ENCODE peak calls at places on chromosome 5, in seven cellular contexts. U is NAMALWA, X is LHCN-M2, M is cardiac muscle cell, B is PC-9, E is lower lobe of right lung, F is mesothelial cell of epicardium. V is an unnamed sample.

GRCh38 chr5:127031147-127031862 is 947 bp upstream of the MARCHF3 start:
- DNase-seq in B (no peak), M (peak), E (peak), U (no peak), X (no peak), F (peak), V (peak)

GRCh38 chr5:43099615-43100014 is 21.1 kb upstream of the ZNF131 start:
- DNase-seq in M (no peak), E (no peak), U (no peak), B (no peak), X (no peak), F (no peak), V (peak)

GRCh38 chr5:137492321-137492720 is 6.8 kb downstream of the SPOCK1 start:
- DNase-seq in U (no peak), E (no peak), X (peak), M (no peak), F (no peak), B (no peak), V (no peak)

GRCh38 chr5:176541338-176542134 is 4.3 kb upstream of the RNF44 start:
- DNase-seq in B (no peak), M (peak), X (no peak), E (peak), U (peak), F (no peak), V (peak)

GRCh38 chr5:151107738-151108520 is 27.1 kb upstream of the TNIP1 start:
- DNase-seq in M (no peak), F (no peak), U (no peak), B (peak), X (no peak), E (peak), V (no peak)

GRCh38 chr5:60102961-60103683 is 209.6 kb upstream of the PDE4D start:
- DNase-seq in E (no peak), M (no peak), U (no peak), X (peak), B (no peak), F (no peak), V (no peak)

GRCh38 chr5:138943615-138944173 is 68.6 kb upstream of the LRRTM2 start:
- DNase-seq in M (no peak), B (no peak), E (no peak), X (no peak), U (no peak), F (no peak), V (peak)

GRCh38 chr5:174825587-174825986 is 101.2 kb downstream of the MSX2 start:
- DNase-seq in F (no peak), E (no peak), U (no peak), X (peak), M (no peak), B (no peak), V (no peak)

GRCh38 chr5:57338849-57339340 is 143.7 kb downstream of the ACTBL2 start:
- DNase-seq in E (no peak), U (no peak), B (peak), F (no peak), X (no peak), M (no peak), V (no peak)

GRCh38 chr5:83563631-83564030 is 92.1 kb downstream of the VCAN start:
- DNase-seq in E (no peak), U (no peak), F (no peak), B (peak), X (no peak), M (no peak), V (no peak)

GRCh38 chr5:158380661-158381060 is 521.7 kb upstream of the CLINT1 start:
- DNase-seq in U (no peak), B (no peak), E (no peak), X (no peak), M (no peak), F (no peak), V (peak)

GRCh38 chr5:10503997-10504761 is 59.7 kb upstream of the ANKRD33B start:
- DNase-seq in U (no peak), F (no peak), E (no peak), X (no peak), B (no peak), M (peak), V (peak)